ENCODE peak calls at places on chromosome 6, in ten cellular contexts. A is pancreas; K is M059J; C is activated CD4-positive, alpha-beta T cell treated with anti-CD3 and anti-CD28 coated beads for 48 hours; B is activated naive CD4-positive, alpha-beta T cell treated with anti-CD3 and anti-CD28 coated beads, Interleukin-2, amount 50 U/mL, for 16 hours; M is cerebellum; S is EL; F is anterior cingulate cortex; W is HTR-8/SVneo; R is GM20000. T is an unnamed sample.

GRCh38 chr6:33320315-33321181 is 3.0 kb upstream of the ZBTB22 start:
- DNase-seq in A (peak), K (peak), F (no peak), W (no peak), S (peak), B (no peak), R (no peak), M (no peak), C (no peak), T (no peak)

GRCh38 chr6:115708850-115709249 is 351.8 kb downstream of the FRK start:
- DNase-seq in C (no peak), B (no peak), M (no peak), A (no peak), R (no peak), K (no peak), S (no peak), W (no peak), F (no peak), T (no peak)

GRCh38 chr6:10976571-10976970 is 67.5 kb downstream of the ELOVL2 start:
- DNase-seq in B (no peak), W (no peak), S (peak), F (no peak), M (no peak), R (no peak), C (no peak), A (no peak), K (peak), T (no peak)

GRCh38 chr6:163137504-163137903 is 277.0 kb upstream of the QKI start:
- DNase-seq in F (peak), C (no peak), A (no peak), B (no peak), W (no peak), R (no peak), S (no peak), M (no peak), K (no peak), T (no peak)

GRCh38 chr6:25316626-25317025 is 37.5 kb downstream of the CARMIL1 start:
- DNase-seq in F (no peak), K (no peak), C (no peak), M (no peak), B (no peak), W (no peak), R (no peak), A (no peak), S (no peak), T (no peak)

GRCh38 chr6:38170666-38171065 is 351.1 kb downstream of the ZFAND3 start:
- DNase-seq in F (no peak), B (no peak), K (no peak), C (no peak), S (no peak), W (no peak), A (no peak), M (no peak), R (no peak), T (no peak)

GRCh38 chr6:88376759-88377387 is 210.7 kb upstream of the CNR1 start:
- DNase-seq in C (no peak), W (peak), R (no peak), F (no peak), K (peak), B (no peak), A (no peak), S (peak), M (no peak), T (no peak)

GRCh38 chr6:77034161-77034560 is 429.1 kb downstream of the HTR1B start:
- DNase-seq in S (peak), W (peak), R (no peak), A (no peak), C (no peak), B (no peak), K (peak), M (no peak), F (no peak), T (no peak)

GRCh38 chr6:150334790-150335783 is 33.7 kb upstream of the IYD start:
- DNase-seq in B (no peak), M (peak), K (peak), R (peak), A (peak), W (peak), F (no peak), S (peak), C (peak), T (peak)

GRCh38 chr6:130978660-130979396 is 84.2 kb downstream of the EPB41L2 start:
- DNase-seq in F (no peak), C (no peak), M (no peak), K (no peak), A (no peak), B (no peak), S (no peak), R (no peak), W (no peak), T (no peak)

GRCh38 chr6:135938588-135939215 is 87.2 kb downstream of the PDE7B start:
- DNase-seq in C (peak), F (no peak), W (no peak), M (peak), K (peak), A (no peak), B (no peak), S (peak), R (peak), T (no peak)